ENCODE peak calls at places on chromosome 10, in four cellular contexts. T is hypothalamus, X is astrocyte of the cerebellum, A is NCI-H446. I is an unnamed sample.
A peak's percentile ranks its signal among the peaks of the same experiment; 100 is the strongest.

GRCh38 chr10:85407093-85407492 is 959.5 kb downstream of the GRID1 start:
- DNase-seq in A (no peak), X (no peak), T (no peak), I (no peak)

GRCh38 chr10:120948889-120949382 is 97.8 kb downstream of the WDR11 start:
- DNase-seq in X (peak; percentile 39), T (peak; percentile 82), A (no peak), I (peak; percentile 27)

GRCh38 chr10:79112898-79113431 is 44.2 kb downstream of the ZMIZ1 start:
- DNase-seq in X (no peak), T (no peak), A (peak; percentile 83), I (no peak)

GRCh38 chr10:84783909-84784308 is 455.5 kb downstream of the CCSER2 start:
- DNase-seq in A (no peak), T (no peak), X (no peak), I (no peak)

GRCh38 chr10:7432884-7433726 is 22.3 kb upstream of the SFMBT2 start:
- DNase-seq in A (no peak), T (no peak), X (no peak), I (no peak)

GRCh38 chr10:91162050-91162494 is 58.4 kb upstream of the PCGF5 start:
- DNase-seq in A (no peak), X (no peak), T (no peak), I (no peak)

GRCh38 chr10:60048146-60048545 is 141.8 kb upstream of the CCDC6 start:
- DNase-seq in A (peak; percentile 18), T (no peak), X (peak; percentile 51), I (no peak)

GRCh38 chr10:13372524-13372923 is 24.4 kb upstream of the SEPHS1 start:
- DNase-seq in A (no peak), T (no peak), X (no peak), I (no peak)

GRCh38 chr10:48806282-48806681 is 121.6 kb downstream of the WDFY4 start:
- DNase-seq in X (no peak), A (no peak), T (no peak), I (no peak)

GRCh38 chr10:14879055-14879800 is 562 bp downstream of the SUV39H2 start:
- DNase-seq in T (no peak), X (no peak), A (no peak), I (no peak)

GRCh38 chr10:113957013-113957412 is 86.7 kb upstream of the ADRB1 start:
- DNase-seq in X (peak; percentile 90), T (no peak), A (peak; percentile 11), I (peak; percentile 16)

GRCh38 chr10:13003781-13004180 is 2.3 kb upstream of the CCDC3 start:
- DNase-seq in X (no peak), A (no peak), T (no peak), I (no peak)

GRCh38 chr10:54854843-54855242 is 53.8 kb upstream of the PCDH15 start:
- DNase-seq in X (no peak), T (no peak), A (no peak), I (no peak)

GRCh38 chr10:76881477-76882220 is 756.0 kb downstream of the KCNMA1 start:
- DNase-seq in X (no peak), T (no peak), A (no peak), I (no peak)

GRCh38 chr10:110067960-110068770 is 60.4 kb downstream of the ADD3 start:
- DNase-seq in A (no peak), T (no peak), X (no peak), I (no peak)

GRCh38 chr10:70753026-70753663 is 32.0 kb downstream of the TBATA start:
- DNase-seq in X (no peak), A (no peak), T (no peak), I (no peak)

GRCh38 chr10:58511765-58512469 is 755 bp upstream of the BICC1 start:
- DNase-seq in X (no peak), T (no peak), A (no peak), I (no peak)

GRCh38 chr10:132347211-132347930 is 15.4 kb downstream of the LRRC27 start:
- DNase-seq in X (no peak), A (no peak), T (no peak), I (no peak)